ENCODE peak calls at places on chromosomes 7 and 10, in four cellular contexts. B is stimulated activated CD4-positive, alpha-beta T cell treated with anti-CD3 and anti-CD28 coated beads, TNF-alpha, amount 100 ng/mL, for 1 hour; Q is activated T-cell treated with anti-CD3 and anti-CD28 coated beads, Interleukin-2, amount 50 U/mL, for 72 hours; K is fibroblast of lung. I is an unnamed sample.

GRCh38 chr7:149790146-149790548 is 16.8 kb upstream of the ZNF467 start:
- DNase-seq in Q (peak), B (peak), K (no peak), I (no peak)

GRCh38 chr7:156478486-156478885 is 162.1 kb upstream of the RNF32 start:
- DNase-seq in K (no peak), B (no peak), Q (no peak), I (no peak)

GRCh38 chr10:1807924-1808323 is 70.6 kb upstream of the ADARB2 start:
- DNase-seq in K (no peak), Q (no peak), B (no peak), I (no peak)

GRCh38 chr10:79434223-79434687 is 11.2 kb downstream of the ZCCHC24 start:
- DNase-seq in Q (peak), K (no peak), B (no peak), I (no peak)

GRCh38 chr10:18238875-18239485 is 98.8 kb downstream of the CACNB2 start:
- DNase-seq in K (peak), Q (no peak), B (no peak), I (no peak)

GRCh38 chr7:33432825-33433224 is 303.5 kb downstream of the BBS9 start:
- DNase-seq in K (no peak), Q (no peak), B (no peak), I (no peak)

GRCh38 chr10:58140706-58141347 is 126.9 kb downstream of the IPMK start:
- DNase-seq in K (no peak), B (no peak), Q (no peak), I (no peak)

GRCh38 chr10:61819208-61819607 is 82.3 kb upstream of the ARID5B start:
- DNase-seq in K (no peak), B (no peak), Q (no peak), I (no peak)

GRCh38 chr7:156969972-156970420 is 20.5 kb downstream of the NOM1 start:
- DNase-seq in B (no peak), K (peak), Q (no peak), I (no peak)

GRCh38 chr7:106042196-106042611 is 69.9 kb downstream of the SYPL1 start:
- DNase-seq in Q (no peak), K (peak), B (no peak), I (no peak)

GRCh38 chr7:95101422-95101821 is 194.0 kb downstream of the PPP1R9A start:
- DNase-seq in B (no peak), K (no peak), Q (no peak), I (no peak)

GRCh38 chr7:67937717-67938191 is 941.1 kb downstream of the TYW1 start:
- DNase-seq in B (no peak), K (peak), Q (no peak), I (peak)

GRCh38 chr7:2856388-2857169 is 12.5 kb upstream of the GNA12 start:
- DNase-seq in K (no peak), Q (no peak), B (no peak), I (no peak)

GRCh38 chr10:63720072-63720537 is 198.9 kb downstream of the REEP3 start:
- DNase-seq in K (peak), Q (peak), B (no peak), I (no peak)

GRCh38 chr10:43739171-43739570 is 90.5 kb upstream of the ZNF32 start:
- DNase-seq in Q (no peak), K (no peak), B (no peak), I (peak)

GRCh38 chr10:23695825-23696420 is 257.0 kb downstream of the OTUD1 start:
- DNase-seq in Q (no peak), B (no peak), K (no peak), I (no peak)

GRCh38 chr7:130486114-130486962 is 5.5 kb upstream of the MEST start:
- DNase-seq in B (peak), Q (peak), K (peak), I (no peak)

GRCh38 chr10:111207525-111207924 is 130.7 kb downstream of the ADRA2A start:
- DNase-seq in K (no peak), B (no peak), Q (peak), I (no peak)

GRCh38 chr7:91553410-91553895 is 289.2 kb downstream of the FZD1 start:
- DNase-seq in K (no peak), B (no peak), Q (no peak), I (no peak)

GRCh38 chr10:69512901-69513300 is 60.3 kb downstream of the NEUROG3 start:
- DNase-seq in B (no peak), Q (no peak), K (no peak), I (peak)

GRCh38 chr10:128306966-128307365 is 180.7 kb upstream of the MKI67 start:
- DNase-seq in Q (no peak), K (no peak), B (no peak), I (no peak)

GRCh38 chr7:111292026-111292430 is 201.1 kb downstream of the LRRN3 start:
- DNase-seq in B (no peak), Q (no peak), K (peak), I (no peak)

GRCh38 chr7:140640060-140640611 is 477 bp downstream of the DENND2A start:
- DNase-seq in Q (peak), K (peak), B (no peak), I (peak)

GRCh38 chr10:44051584-44052385 is 333.1 kb downstream of the CXCL12 start:
- DNase-seq in K (peak), B (no peak), Q (no peak), I (peak)

GRCh38 chr7:47458057-47458456 is 123.9 kb downstream of the TNS3 start:
- DNase-seq in K (peak), Q (no peak), B (no peak), I (peak)

GRCh38 chr7:50594136-50594535 is 28.9 kb upstream of the DDC start:
- DNase-seq in K (no peak), B (no peak), Q (no peak), I (no peak)

GRCh38 chr10:97810476-97810875 is 38.7 kb upstream of the SFRP5 start:
- DNase-seq in Q (no peak), K (no peak), B (no peak), I (no peak)